ENCODE peak calls at places on chromosomes 5 and 9, in seven cellular contexts. P is AG08395, J is Kasumi-1, F is HEK293T, T is pancreas, W is myocyte, R is MM.1S. A is an unnamed sample.

GRCh38 chr9:33450747-33451146 is 3.4 kb upstream of the AQP3 start:
- DNase-seq in F (no peak), W (no peak), J (no peak), T (no peak), P (no peak), R (no peak), A (no peak)

GRCh38 chr5:59007460-59008063 is 424.7 kb downstream of the RAB3C start:
- DNase-seq in F (no peak), J (peak; percentile 33), T (no peak), P (peak; percentile 45), W (peak; percentile 57), R (peak; percentile 44), A (peak; percentile 35)

GRCh38 chr5:77935516-77936364 is 159.6 kb upstream of the TBCA start:
- DNase-seq in W (peak; percentile 71), R (peak; percentile 50), P (peak; percentile 44), J (peak; percentile 82), F (no peak), T (no peak), A (no peak)

GRCh38 chr9:114930063-114930812 is at the start of gene TNFSF8:
- DNase-seq in T (no peak), J (peak; percentile 70), F (no peak), W (no peak), P (no peak), R (no peak), A (no peak)

GRCh38 chr5:176861276-176861675 is 37.9 kb downstream of the HK3 start:
- DNase-seq in W (no peak), F (no peak), T (no peak), P (no peak), J (no peak), R (no peak), A (no peak)

GRCh38 chr5:172800088-172800551 is 29.1 kb upstream of the DUSP1 start:
- DNase-seq in P (peak; percentile 72), F (no peak), T (no peak), W (no peak), R (no peak), J (peak; percentile 32), A (no peak)

GRCh38 chr5:1880377-1881272 is 2.1 kb downstream of the IRX4 start:
- DNase-seq in R (no peak), T (no peak), J (no peak), W (no peak), F (no peak), P (no peak), A (no peak)

GRCh38 chr5:33401482-33402390 is 39.0 kb upstream of the TARS1 start:
- DNase-seq in R (no peak), T (no peak), W (peak; percentile 3), F (no peak), P (peak; percentile 66), J (peak; percentile 4), A (no peak)

GRCh38 chr5:179258001-179258921 is 87.0 kb downstream of the ADAMTS2 start:
- DNase-seq in J (no peak), R (no peak), T (no peak), P (no peak), F (no peak), W (no peak), A (no peak)

GRCh38 chr5:57298985-57299491 is 125.2 kb downstream of the GPBP1 start:
- DNase-seq in T (no peak), W (peak; percentile 84), P (peak; percentile 70), J (peak; percentile 90), R (peak; percentile 79), F (peak; percentile 57), A (peak; percentile 89)

GRCh38 chr5:135232958-135233357 is 166.1 kb downstream of the MACROH2A1 start:
- DNase-seq in T (no peak), P (no peak), R (no peak), W (no peak), J (no peak), F (no peak), A (no peak)

GRCh38 chr5:13591621-13592020 is 352.9 kb downstream of the DNAH5 start:
- DNase-seq in F (no peak), P (peak; percentile 61), T (no peak), W (peak; percentile 84), R (no peak), J (peak; percentile 92), A (no peak)

GRCh38 chr9:95815153-95815552 is 60.3 kb upstream of the ERCC6L2 start:
- DNase-seq in R (no peak), F (no peak), W (peak; percentile 49), J (no peak), T (no peak), P (no peak), A (no peak)

GRCh38 chr9:19999491-20000057 is 210.7 kb upstream of the SLC24A2 start:
- DNase-seq in W (peak; percentile 95), J (no peak), F (no peak), T (no peak), R (no peak), P (peak; percentile 52), A (no peak)

GRCh38 chr9:117546894-117547293 is 132.0 kb upstream of the ASTN2 start:
- DNase-seq in P (no peak), T (peak; percentile 51), J (no peak), R (no peak), W (no peak), F (no peak), A (peak; percentile 7)

GRCh38 chr5:131635755-131636479 is 888 bp upstream of the RAPGEF6 start:
- DNase-seq in T (peak; percentile 26), P (peak; percentile 23), W (peak; percentile 28), J (peak; percentile 58), R (peak; percentile 32), F (no peak), A (peak; percentile 41)

GRCh38 chr9:29208670-29209069 is 1635.4 kb upstream of the C9orf72 start:
- DNase-seq in P (no peak), F (no peak), J (no peak), W (peak; percentile 21), R (no peak), T (no peak), A (no peak)

GRCh38 chr9:4116708-4117460 is 183.0 kb downstream of the GLIS3 start:
- DNase-seq in F (no peak), P (peak; percentile 44), W (no peak), J (no peak), T (no peak), R (no peak), A (no peak)

GRCh38 chr9:95316794-95317118 is 753 bp downstream of the FANCC start:
- DNase-seq in R (peak; percentile 59), T (peak; percentile 71), P (peak; percentile 70), F (peak; percentile 57), J (peak; percentile 64), W (peak; percentile 85), A (peak; percentile 82)

GRCh38 chr9:125797857-125798399 is 50.8 kb downstream of the PBX3 start:
- DNase-seq in J (no peak), R (no peak), F (no peak), P (no peak), W (no peak), T (no peak), A (no peak)

GRCh38 chr5:82314964-82315728 is 37.0 kb upstream of the RPS23 start:
- DNase-seq in J (peak; percentile 48), T (no peak), F (no peak), R (no peak), P (peak; percentile 47), W (peak; percentile 85), A (no peak)

GRCh38 chr9:129270205-129270604 is 92.1 kb upstream of the IER5L start:
- DNase-seq in J (no peak), W (no peak), R (peak; percentile 97), F (no peak), P (no peak), T (no peak), A (no peak)

GRCh38 chr9:86046930-86047341 is 52.4 kb downstream of the GOLM1 start:
- DNase-seq in T (no peak), F (no peak), J (no peak), R (no peak), W (no peak), P (no peak), A (no peak)

GRCh38 chr5:108193021-108193795 is 188.7 kb downstream of the FBXL17 start:
- DNase-seq in F (no peak), J (no peak), T (no peak), W (peak; percentile 65), R (no peak), P (peak; percentile 81), A (no peak)

GRCh38 chr9:18861599-18862546 is 171.1 kb downstream of the SAXO1 start:
- DNase-seq in P (no peak), F (no peak), R (no peak), T (no peak), W (peak; percentile 80), J (no peak), A (peak; percentile 2)

GRCh38 chr9:5863092-5863746 is 27.5 kb upstream of the MLANA start:
- DNase-seq in F (no peak), T (peak; percentile 44), J (no peak), P (no peak), W (no peak), R (no peak), A (no peak)

GRCh38 chr5:154315196-154315595 is 124.7 kb downstream of the GALNT10 start:
- DNase-seq in T (no peak), P (no peak), W (no peak), F (no peak), J (no peak), R (no peak), A (no peak)

GRCh38 chr9:35333551-35333950 is 156.4 kb upstream of the RUSC2 start:
- DNase-seq in P (peak; percentile 78), J (no peak), W (no peak), T (no peak), R (no peak), F (no peak), A (no peak)